ENCODE peak calls at places on chromosomes 3 and 15, in nine cellular contexts. One of them, this sample, is unnamed. For H3K4me1, the result is how much of the 10 kb centered on the place peaks cover.

GRCh38 chr3:182810574-182811268 is 17.4 kb downstream of the ATP11B start:
- DNase-seq in hepatocyte: no peak
- DNase-seq in PC-9: no peak
- DNase-seq in body of pancreas: no peak
- DNase-seq in A549: no peak
- DNase-seq in heart left ventricle: no peak
- DNase-seq in CD8-positive, alpha-beta memory T cell: no peak
- DNase-seq in GM23248: peak
- DNase-seq in cardiac muscle cell: no peak
- DNase-seq in this sample: no peak

GRCh38 chr15:62791694-62792093 is 250.9 kb upstream of the TPM1 start:
- DNase-seq in heart left ventricle: no peak
- DNase-seq in hepatocyte: no peak
- DNase-seq in CD8-positive, alpha-beta memory T cell: no peak
- DNase-seq in body of pancreas: peak
- DNase-seq in GM23248: no peak
- DNase-seq in cardiac muscle cell: no peak
- DNase-seq in A549: no peak
- DNase-seq in PC-9: no peak
- DNase-seq in this sample: no peak

GRCh38 chr3:42666022-42666421 is 12.5 kb downstream of the ZBTB47 start:
- DNase-seq in A549: no peak
- DNase-seq in CD8-positive, alpha-beta memory T cell: no peak
- DNase-seq in GM23248: no peak
- DNase-seq in PC-9: no peak
- DNase-seq in body of pancreas: no peak
- DNase-seq in hepatocyte: no peak
- DNase-seq in cardiac muscle cell: no peak
- DNase-seq in heart left ventricle: no peak
- DNase-seq in this sample: no peak

GRCh38 chr15:69080203-69080957 is 65.9 kb downstream of the NOX5 start:
- DNase-seq in GM23248: peak
- DNase-seq in cardiac muscle cell: peak
- DNase-seq in PC-9: peak
- DNase-seq in heart left ventricle: no peak
- DNase-seq in CD8-positive, alpha-beta memory T cell: no peak
- DNase-seq in A549: no peak
- DNase-seq in hepatocyte: no peak
- DNase-seq in body of pancreas: no peak
- DNase-seq in this sample: no peak

GRCh38 chr3:39980021-39980420 is 170.6 kb downstream of the MYRIP start:
- DNase-seq in cardiac muscle cell: no peak
- DNase-seq in CD8-positive, alpha-beta memory T cell: no peak
- DNase-seq in PC-9: no peak
- DNase-seq in A549: no peak
- DNase-seq in hepatocyte: no peak
- DNase-seq in GM23248: no peak
- DNase-seq in body of pancreas: no peak
- DNase-seq in heart left ventricle: no peak
- DNase-seq in this sample: no peak

GRCh38 chr3:190722181-190722905 is 140.2 kb downstream of the GMNC start:
- DNase-seq in CD8-positive, alpha-beta memory T cell: no peak
- DNase-seq in body of pancreas: no peak
- DNase-seq in PC-9: no peak
- DNase-seq in hepatocyte: no peak
- DNase-seq in A549: no peak
- DNase-seq in cardiac muscle cell: no peak
- DNase-seq in heart left ventricle: no peak
- DNase-seq in GM23248: no peak
- DNase-seq in this sample: no peak

GRCh38 chr3:13780432-13781173 is 99.3 kb downstream of the WNT7A start:
- DNase-seq in heart left ventricle: no peak
- DNase-seq in hepatocyte: no peak
- DNase-seq in GM23248: no peak
- DNase-seq in body of pancreas: no peak
- DNase-seq in cardiac muscle cell: no peak
- DNase-seq in CD8-positive, alpha-beta memory T cell: no peak
- DNase-seq in A549: no peak
- DNase-seq in PC-9: no peak
- DNase-seq in this sample: no peak

GRCh38 chr3:183151086-183151485 is 11.4 kb downstream of the LAMP3 start:
- DNase-seq in PC-9: no peak
- DNase-seq in cardiac muscle cell: no peak
- DNase-seq in heart left ventricle: no peak
- DNase-seq in A549: no peak
- DNase-seq in GM23248: no peak
- DNase-seq in CD8-positive, alpha-beta memory T cell: no peak
- DNase-seq in body of pancreas: no peak
- DNase-seq in hepatocyte: no peak
- DNase-seq in this sample: no peak

GRCh38 chr3:145807990-145808389 is 353.0 kb downstream of the PLOD2 start:
- DNase-seq in cardiac muscle cell: peak
- DNase-seq in CD8-positive, alpha-beta memory T cell: no peak
- DNase-seq in PC-9: no peak
- DNase-seq in A549: peak
- DNase-seq in hepatocyte: peak
- DNase-seq in body of pancreas: no peak
- DNase-seq in GM23248: peak
- DNase-seq in heart left ventricle: no peak
- DNase-seq in this sample: no peak

GRCh38 chr15:77475898-77476297 is 55.2 kb downstream of the HMG20A start:
- DNase-seq in cardiac muscle cell: no peak
- DNase-seq in PC-9: no peak
- DNase-seq in body of pancreas: no peak
- DNase-seq in heart left ventricle: no peak
- DNase-seq in A549: no peak
- DNase-seq in CD8-positive, alpha-beta memory T cell: no peak
- DNase-seq in hepatocyte: no peak
- DNase-seq in GM23248: no peak
- DNase-seq in this sample: no peak

GRCh38 chr3:55661141-55661540 is 174.0 kb upstream of the WNT5A start:
- DNase-seq in body of pancreas: no peak
- DNase-seq in CD8-positive, alpha-beta memory T cell: no peak
- DNase-seq in PC-9: no peak
- DNase-seq in cardiac muscle cell: no peak
- DNase-seq in GM23248: no peak
- DNase-seq in hepatocyte: no peak
- DNase-seq in heart left ventricle: no peak
- DNase-seq in A549: no peak
- DNase-seq in this sample: no peak

GRCh38 chr15:65342493-65342892 is 35.3 kb downstream of the IGDCC3 start:
- DNase-seq in body of pancreas: no peak
- DNase-seq in CD8-positive, alpha-beta memory T cell: no peak
- DNase-seq in PC-9: no peak
- DNase-seq in cardiac muscle cell: no peak
- DNase-seq in A549: no peak
- DNase-seq in hepatocyte: no peak
- DNase-seq in GM23248: no peak
- DNase-seq in heart left ventricle: no peak
- DNase-seq in this sample: no peak

GRCh38 chr15:65344909-65345275 is 32.9 kb downstream of the IGDCC3 start:
- DNase-seq in hepatocyte: no peak
- DNase-seq in CD8-positive, alpha-beta memory T cell: no peak
- DNase-seq in A549: no peak
- DNase-seq in GM23248: peak
- DNase-seq in cardiac muscle cell: no peak
- DNase-seq in body of pancreas: no peak
- DNase-seq in heart left ventricle: no peak
- DNase-seq in PC-9: no peak
- DNase-seq in this sample: no peak

GRCh38 chr15:65346856-65347598 is 30.8 kb downstream of the IGDCC3 start:
- DNase-seq in cardiac muscle cell: no peak
- DNase-seq in GM23248: no peak
- DNase-seq in hepatocyte: no peak
- DNase-seq in PC-9: no peak
- DNase-seq in heart left ventricle: no peak
- DNase-seq in body of pancreas: no peak
- DNase-seq in CD8-positive, alpha-beta memory T cell: no peak
- DNase-seq in A549: no peak
- DNase-seq in this sample: no peak

GRCh38 chr15:65343374-65343981 is 34.3 kb downstream of the IGDCC3 start:
- DNase-seq in CD8-positive, alpha-beta memory T cell: no peak
- DNase-seq in PC-9: no peak
- DNase-seq in body of pancreas: no peak
- DNase-seq in heart left ventricle: no peak
- DNase-seq in cardiac muscle cell: no peak
- DNase-seq in hepatocyte: no peak
- DNase-seq in GM23248: no peak
- DNase-seq in A549: no peak
- DNase-seq in this sample: no peak

DNA sequence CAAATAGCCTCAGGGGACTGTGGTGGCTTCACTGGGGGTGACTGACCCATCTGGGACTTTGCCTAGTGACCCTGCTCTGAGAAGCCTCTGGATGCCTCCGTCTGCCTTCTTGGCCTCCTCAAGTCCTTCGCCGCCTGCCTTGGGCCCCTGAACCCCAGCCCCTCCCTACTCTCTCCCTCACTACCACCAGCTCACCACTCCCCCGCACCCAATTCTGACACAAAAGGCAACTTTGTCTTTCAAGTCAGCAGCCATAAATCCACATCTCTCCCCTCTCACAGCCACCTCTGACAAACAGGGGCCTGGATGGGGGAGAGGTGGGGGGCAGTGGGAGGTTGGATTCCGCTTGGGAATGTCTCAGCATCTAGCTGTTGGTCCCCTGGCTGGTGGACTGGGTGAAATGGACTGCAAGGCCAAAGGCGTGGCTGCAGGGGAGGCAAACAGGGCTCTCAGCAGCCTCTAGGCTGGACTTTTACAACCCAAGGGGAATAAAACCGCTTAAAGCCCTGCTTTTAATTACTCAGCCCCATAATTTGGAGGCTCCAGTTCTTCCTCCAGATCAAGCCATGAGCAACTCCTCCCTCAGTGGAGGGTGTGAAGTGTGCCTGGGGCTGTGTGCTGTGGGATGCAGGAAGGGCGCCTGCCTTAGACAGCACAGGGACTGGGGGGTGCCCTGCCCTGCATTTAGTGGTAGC is 33.4 kb downstream of the IGDCC3 start:
- DNase-seq in A549: no peak
- DNase-seq in cardiac muscle cell: no peak
- DNase-seq in PC-9: no peak
- DNase-seq in body of pancreas: no peak
- DNase-seq in GM23248: no peak
- DNase-seq in heart left ventricle: no peak
- DNase-seq in CD8-positive, alpha-beta memory T cell: no peak
- DNase-seq in hepatocyte: no peak
- DNase-seq in this sample: no peak
- H3K4me1 ChIP-seq in A549: under half
- H3K4me1 ChIP-seq in cardiac muscle cell: under half
- H3K4me1 ChIP-seq in PC-9: under half
- H3K4me1 ChIP-seq in body of pancreas: under half
- H3K4me1 ChIP-seq in GM23248: under half
- H3K4me1 ChIP-seq in heart left ventricle: under half
- H3K4me1 ChIP-seq in CD8-positive, alpha-beta memory T cell: under half
- H3K4me1 ChIP-seq in hepatocyte: under half
- H3K4me1 ChIP-seq in this sample: under half

GRCh38 chr3:129282727-129283327 is 4.2 kb downstream of the HMCES start:
- DNase-seq in PC-9: no peak
- DNase-seq in hepatocyte: no peak
- DNase-seq in body of pancreas: no peak
- DNase-seq in GM23248: peak
- DNase-seq in CD8-positive, alpha-beta memory T cell: no peak
- DNase-seq in A549: no peak
- DNase-seq in cardiac muscle cell: peak
- DNase-seq in heart left ventricle: no peak
- DNase-seq in this sample: no peak
- H3K4me1 ChIP-seq in PC-9: under half
- H3K4me1 ChIP-seq in hepatocyte: under half
- H3K4me1 ChIP-seq in body of pancreas: under half
- H3K4me1 ChIP-seq in GM23248: under half
- H3K4me1 ChIP-seq in CD8-positive, alpha-beta memory T cell: under half
- H3K4me1 ChIP-seq in A549: under half
- H3K4me1 ChIP-seq in cardiac muscle cell: under half
- H3K4me1 ChIP-seq in heart left ventricle: under half
- H3K4me1 ChIP-seq in this sample: under half

DNA sequence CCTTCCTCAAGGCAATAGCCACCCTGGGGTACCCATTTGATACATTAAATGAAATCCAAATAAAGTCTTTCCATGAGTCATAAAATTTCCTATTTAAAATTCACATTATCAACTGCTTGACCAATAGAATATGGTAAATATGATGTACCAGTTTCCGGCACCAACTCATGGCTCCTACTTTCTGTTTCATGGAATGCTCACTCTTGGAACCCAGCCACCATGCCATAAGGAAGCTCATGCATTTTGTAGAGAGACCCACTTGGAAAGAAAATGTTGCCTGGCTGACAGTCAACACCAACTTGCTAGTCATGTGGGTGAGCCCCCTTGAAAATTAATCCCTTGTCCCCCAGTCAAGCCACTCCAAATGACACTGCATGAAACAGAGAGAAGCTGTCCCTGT is 57.2 kb downstream of the WWTR1 start:
- DNase-seq in CD8-positive, alpha-beta memory T cell: no peak
- DNase-seq in hepatocyte: no peak
- DNase-seq in PC-9: no peak
- DNase-seq in GM23248: no peak
- DNase-seq in A549: no peak
- DNase-seq in cardiac muscle cell: peak
- DNase-seq in body of pancreas: no peak
- DNase-seq in heart left ventricle: no peak
- DNase-seq in this sample: no peak
- H3K4me1 ChIP-seq in CD8-positive, alpha-beta memory T cell: under half
- H3K4me1 ChIP-seq in hepatocyte: under half
- H3K4me1 ChIP-seq in PC-9: under half
- H3K4me1 ChIP-seq in GM23248: under half
- H3K4me1 ChIP-seq in A549: half or more
- H3K4me1 ChIP-seq in cardiac muscle cell: under half
- H3K4me1 ChIP-seq in body of pancreas: under half
- H3K4me1 ChIP-seq in heart left ventricle: under half
- H3K4me1 ChIP-seq in this sample: half or more

GRCh38 chr3:136885357-136886213 is 23.6 kb downstream of the NCK1 start:
- DNase-seq in hepatocyte: no peak
- DNase-seq in body of pancreas: no peak
- DNase-seq in heart left ventricle: no peak
- DNase-seq in GM23248: no peak
- DNase-seq in cardiac muscle cell: no peak
- DNase-seq in PC-9: no peak
- DNase-seq in CD8-positive, alpha-beta memory T cell: no peak
- DNase-seq in A549: no peak
- DNase-seq in this sample: no peak

GRCh38 chr3:136883967-136884720 is 22.1 kb downstream of the NCK1 start:
- DNase-seq in body of pancreas: no peak
- DNase-seq in PC-9: no peak
- DNase-seq in CD8-positive, alpha-beta memory T cell: no peak
- DNase-seq in A549: no peak
- DNase-seq in hepatocyte: no peak
- DNase-seq in heart left ventricle: no peak
- DNase-seq in cardiac muscle cell: no peak
- DNase-seq in GM23248: no peak
- DNase-seq in this sample: no peak

DNA sequence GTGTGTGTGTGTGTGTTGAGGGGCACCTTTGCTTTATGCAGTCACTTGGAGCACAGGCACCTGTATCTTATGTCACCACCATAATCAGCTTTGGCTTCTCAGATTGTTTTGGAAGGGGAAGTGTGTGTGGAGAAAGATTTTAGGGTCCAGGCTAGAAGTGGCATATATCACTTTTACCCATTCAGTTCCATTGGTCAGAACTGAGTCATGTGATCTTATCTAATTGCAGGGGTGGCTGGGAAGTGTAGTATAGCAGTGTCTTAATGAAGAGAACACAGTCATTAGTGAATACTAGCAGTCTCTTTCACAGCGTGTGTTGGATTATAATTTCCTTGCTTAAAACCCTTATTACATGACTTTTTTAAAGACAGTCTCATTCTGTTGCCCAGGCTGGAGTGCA is 20.6 kb downstream of the NCK1 start:
- DNase-seq in heart left ventricle: no peak
- DNase-seq in cardiac muscle cell: no peak
- DNase-seq in body of pancreas: no peak
- DNase-seq in A549: no peak
- DNase-seq in hepatocyte: no peak
- DNase-seq in PC-9: no peak
- DNase-seq in GM23248: no peak
- DNase-seq in CD8-positive, alpha-beta memory T cell: no peak
- DNase-seq in this sample: no peak
- H3K4me1 ChIP-seq in heart left ventricle: under half
- H3K4me1 ChIP-seq in cardiac muscle cell: under half
- H3K4me1 ChIP-seq in body of pancreas: under half
- H3K4me1 ChIP-seq in A549: under half
- H3K4me1 ChIP-seq in hepatocyte: under half
- H3K4me1 ChIP-seq in PC-9: under half
- H3K4me1 ChIP-seq in GM23248: under half
- H3K4me1 ChIP-seq in CD8-positive, alpha-beta memory T cell: half or more
- H3K4me1 ChIP-seq in this sample: under half